ENCODE peak calls at places on chromosomes 2 and 18, in five cellular contexts. Q is fibroblast of lung, C is tibial nerve, K is upper lobe of right lung, X is WERI-Rb-1. S is an unnamed sample.
A peak's percentile ranks its signal among the peaks of the same experiment; 100 is the strongest.

GRCh38 chr18:7467708-7468466 is 99.2 kb upstream of the PTPRM start:
- DNase-seq in C (no peak), K (no peak), X (no peak), Q (peak; percentile 18), S (no peak)

GRCh38 chr2:13660231-13660630 is 943.5 kb downstream of the TRIB2 start:
- DNase-seq in Q (no peak), X (no peak), C (no peak), K (no peak), S (no peak)

GRCh38 chr2:9230881-9231280 is 24.3 kb downstream of the ASAP2 start:
- DNase-seq in K (no peak), X (no peak), C (no peak), Q (no peak), S (no peak)

GRCh38 chr18:75200644-75201272 is 8.2 kb downstream of the PTGR3 start:
- DNase-seq in C (no peak), K (no peak), X (no peak), Q (no peak), S (no peak)

GRCh38 chr2:28228419-28228995 is 164.2 kb upstream of the FOSL2 start:
- DNase-seq in C (no peak), K (no peak), Q (peak; percentile 9), X (no peak), S (no peak)

GRCh38 chr2:4745056-4745455 is 947.1 kb upstream of the SOX11 start:
- DNase-seq in Q (no peak), X (no peak), C (no peak), K (no peak), S (no peak)

GRCh38 chr18:41378628-41379027 is 576.4 kb upstream of the PIK3C3 start:
- DNase-seq in X (peak; percentile 13), K (no peak), Q (peak; percentile 87), C (no peak), S (no peak)

GRCh38 chr2:98805412-98806265 is 74.7 kb upstream of the MGAT4A start:
- DNase-seq in Q (peak; percentile 51), X (no peak), C (no peak), K (peak; percentile 72), S (no peak)

GRCh38 chr2:85015653-85016360 is 44.8 kb downstream of the KCMF1 start:
- DNase-seq in Q (peak; percentile 39), X (no peak), C (no peak), K (no peak), S (no peak)

GRCh38 chr2:191322838-191323506 is 77.8 kb downstream of the MYO1B start:
- DNase-seq in K (no peak), C (no peak), X (no peak), Q (no peak), S (no peak)

GRCh38 chr2:242017086-242017485 is 147.6 kb downstream of the RTP5 start:
- DNase-seq in Q (no peak), X (no peak), K (peak; percentile 23), C (no peak), S (no peak)

GRCh38 chr2:63846487-63846886 is 4.8 kb downstream of the UGP2 start:
- DNase-seq in K (no peak), Q (no peak), X (no peak), C (no peak), S (no peak)

GRCh38 chr18:22667616-22668422 is 250.1 kb upstream of the CTAGE1 start:
- DNase-seq in K (no peak), C (no peak), X (no peak), Q (peak; percentile 90), S (no peak)

GRCh38 chr18:12321331-12321730 is 13.3 kb downstream of the TUBB6 start:
- DNase-seq in X (no peak), C (no peak), Q (no peak), K (no peak), S (no peak)

GRCh38 chr2:203720011-203720410 is 13.6 kb downstream of the CD28 start:
- DNase-seq in K (no peak), Q (no peak), X (no peak), C (no peak), S (no peak)

GRCh38 chr2:228533156-228533555 is 351.7 kb upstream of the SPHKAP start:
- DNase-seq in Q (no peak), C (no peak), K (no peak), X (no peak), S (no peak)
- H3K9me3 ChIP-seq in Q (no peaks in the 10 kb centered on the region), C (peaks cover 17% of the 10 kb centered on the region), K (peaks cover 6% of the 10 kb centered on the region), X (peaks cover 11% of the 10 kb centered on the region), S (no peaks in the 10 kb centered on the region)

DNA sequence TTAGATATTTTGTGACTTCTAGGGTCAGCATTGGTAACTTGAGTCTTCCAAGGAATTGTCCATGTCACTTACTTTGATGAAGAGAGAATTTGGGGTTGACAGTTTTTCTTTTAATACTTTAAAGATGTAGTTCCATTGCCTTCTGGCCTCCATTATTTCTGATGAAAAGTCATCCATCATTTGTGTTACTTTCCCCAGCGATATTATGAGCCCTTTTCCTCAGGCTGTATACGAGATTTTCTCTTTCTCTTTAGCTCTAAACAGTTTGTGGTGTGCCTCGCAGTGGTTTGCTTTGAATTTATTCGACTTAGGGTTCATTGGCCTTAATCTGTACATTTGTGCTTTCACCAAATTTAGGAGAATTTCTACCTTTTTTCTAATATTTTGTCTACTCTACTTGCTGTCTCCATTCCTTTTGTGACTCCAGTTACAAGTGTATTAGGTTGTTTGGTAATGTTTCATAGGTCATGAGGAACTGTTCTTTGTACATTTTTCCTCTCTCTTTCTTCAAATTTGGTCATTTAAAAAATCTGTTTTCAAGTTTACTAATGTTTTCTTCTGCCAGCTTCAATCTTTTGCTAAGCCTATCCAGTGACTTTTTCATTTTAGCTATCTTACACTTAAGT is 131.4 kb upstream of the OTOS start:
- DNase-seq in K (no peak), C (no peak), X (no peak), Q (no peak), S (no peak)
- H3K9me3 ChIP-seq in K (no peaks in the 10 kb centered on the region), C (peaks cover 9% of the 10 kb centered on the region), X (peaks cover 5% of the 10 kb centered on the region), Q (no peaks in the 10 kb centered on the region), S (peaks cover 4% of the 10 kb centered on the region)

DNA sequence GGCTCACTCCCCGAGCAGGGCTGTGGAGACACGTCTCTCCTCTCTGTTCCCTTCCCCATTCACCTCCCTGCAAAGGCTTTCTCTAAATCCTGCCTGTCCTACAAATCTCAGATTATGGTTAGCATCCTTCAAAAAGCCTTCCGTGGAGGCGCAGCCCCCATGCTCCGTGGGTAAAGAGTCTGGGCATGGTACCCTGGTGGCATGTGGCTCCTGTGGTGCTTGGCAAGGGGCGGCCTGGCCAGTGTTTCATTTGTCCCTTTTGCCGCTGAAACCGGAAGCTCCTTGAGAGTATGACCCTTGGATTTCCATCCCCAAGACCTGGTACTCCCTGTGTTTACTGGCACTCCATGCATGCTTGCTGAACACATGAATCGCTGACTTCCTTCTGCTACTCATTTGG is 839.3 kb upstream of the SALL3 start:
- DNase-seq in X (no peak), Q (no peak), K (no peak), C (no peak), S (no peak)
- H3K9me3 ChIP-seq in X (no peaks in the 10 kb centered on the region), Q (no peaks in the 10 kb centered on the region), K (no peaks in the 10 kb centered on the region), C (no peaks in the 10 kb centered on the region), S (no peaks in the 10 kb centered on the region)

GRCh38 chr2:51290725-51291124 is 258.8 kb upstream of the NRXN1 start:
- DNase-seq in C (no peak), Q (peak; percentile 1), K (no peak), X (no peak), S (no peak)
- H3K9me3 ChIP-seq in C (no peaks in the 10 kb centered on the region), Q (no peaks in the 10 kb centered on the region), K (no peaks in the 10 kb centered on the region), X (no peaks in the 10 kb centered on the region), S (no peaks in the 10 kb centered on the region)

GRCh38 chr2:219523031-219523671 is 8.9 kb downstream of the ASIC4 start:
- DNase-seq in K (no peak), C (no peak), Q (peak; percentile 18), X (peak; percentile 77), S (no peak)
- H3K9me3 ChIP-seq in K (no peaks in the 10 kb centered on the region), C (no peaks in the 10 kb centered on the region), Q (no peaks in the 10 kb centered on the region), X (no peaks in the 10 kb centered on the region), S (no peaks in the 10 kb centered on the region)

S was measured in T-helper 17 cell.